ENCODE peak calls at places on chromosomes 4 and X, in ten cellular contexts. B is ovary, P is fibroblast of lung, T is AG04450, E is heart left ventricle, M is HCT116, S is esophagus squamous epithelium, A is endodermal cell, L is Panc1, W is colonic mucosa. J is an unnamed sample.

GRCh38 chr4:26303008-26303407 is 17.8 kb upstream of the RBPJ start:
- DNase-seq in B (no peak), P (no peak), T (no peak), E (no peak), M (no peak), S (no peak), A (no peak), L (no peak), W (no peak), J (no peak)

GRCh38 chr4:41156574-41156973 is 57.8 kb downstream of the APBB2 start:
- DNase-seq in B (no peak), P (peak), T (no peak), E (no peak), M (peak), S (no peak), A (no peak), L (no peak), W (no peak), J (no peak)

GRCh38 chr4:76558391-76559235 is 123.6 kb downstream of the SHROOM3 start:
- DNase-seq in B (no peak), P (no peak), T (no peak), E (no peak), M (no peak), S (no peak), A (no peak), L (no peak), W (no peak), J (no peak)

GRCh38 chr4:132619968-132620367 is 529.1 kb upstream of the PCDH10 start:
- DNase-seq in B (no peak), P (no peak), T (no peak), E (no peak), M (no peak), S (no peak), A (no peak), L (no peak), W (no peak), J (no peak)

GRCh38 chr4:152304220-152304619 is 231.7 kb downstream of the FBXW7 start:
- DNase-seq in B (no peak), P (no peak), T (no peak), E (no peak), M (no peak), S (no peak), A (no peak), L (no peak), W (no peak), J (no peak)

GRCh38 chr4:82402196-82402775 is 28.0 kb downstream of the HNRNPDL start:
- DNase-seq in B (no peak), P (no peak), T (no peak), E (no peak), M (no peak), S (no peak), A (no peak), L (no peak), W (no peak), J (no peak)

GRCh38 chr4:132642196-132642817 is 506.8 kb upstream of the PCDH10 start:
- DNase-seq in B (no peak), P (peak), T (peak), E (no peak), M (peak), S (no peak), A (peak), L (peak), W (no peak), J (no peak)

GRCh38 chr4:23728393-23728792 is 161.5 kb downstream of the PPARGC1A start:
- DNase-seq in B (no peak), P (peak), T (peak), E (no peak), M (no peak), S (no peak), A (no peak), L (peak), W (no peak), J (peak)

GRCh38 chrX:65528705-65529340 is 5.8 kb downstream of the LAS1L start:
- DNase-seq in B (peak), P (peak), T (no peak), E (peak), M (no peak), S (no peak), A (peak), L (peak), W (peak), J (no peak)

GRCh38 chr4:168527560-168527959 is 30.7 kb downstream of the PALLD start:
- DNase-seq in B (no peak), P (no peak), T (no peak), E (no peak), M (no peak), S (no peak), A (no peak), L (no peak), W (no peak), J (no peak)

GRCh38 chr4:153156263-153156662 is 48.0 kb upstream of the TRIM2 start:
- DNase-seq in B (no peak), P (no peak), T (no peak), E (no peak), M (no peak), S (no peak), A (peak), L (no peak), W (no peak), J (no peak)

GRCh38 chrX:69107231-69107739 is 58.0 kb downstream of the PJA1 start:
- DNase-seq in B (peak), P (no peak), T (no peak), E (no peak), M (no peak), S (no peak), A (peak), L (no peak), W (no peak), J (no peak)

GRCh38 chrX:49040376-49040955 is 2.7 kb downstream of the TFE3 start:
- DNase-seq in B (peak), P (peak), T (no peak), E (no peak), M (no peak), S (no peak), A (no peak), L (no peak), W (no peak), J (no peak)

GRCh38 chr4:42293967-42294822 is 103.1 kb upstream of the SHISA3 start:
- DNase-seq in B (no peak), P (no peak), T (no peak), E (no peak), M (no peak), S (no peak), A (peak), L (no peak), W (no peak), J (no peak)

GRCh38 chr4:139015269-139015947 is at the start of gene NOCT:
- DNase-seq in B (peak), P (peak), T (peak), E (peak), M (peak), S (peak), A (peak), L (no peak), W (peak), J (peak)

GRCh38 chr4:69070590-69070989 is 25.7 kb upstream of the UGT2B7 start:
- DNase-seq in B (no peak), P (no peak), T (no peak), E (no peak), M (no peak), S (no peak), A (no peak), L (no peak), W (no peak), J (no peak)

GRCh38 chr4:99811850-99812249 is 4.8 kb upstream of the DAPP1 start:
- DNase-seq in B (no peak), P (peak), T (no peak), E (no peak), M (peak), S (no peak), A (peak), L (peak), W (peak), J (no peak)

GRCh38 chrX:67353651-67354370 is 190.0 kb upstream of the AR start:
- DNase-seq in B (no peak), P (no peak), T (no peak), E (no peak), M (no peak), S (no peak), A (no peak), L (no peak), W (no peak), J (no peak)

GRCh38 chr4:170875868-170876267 is 786.1 kb upstream of the AADAT start:
- DNase-seq in B (no peak), P (no peak), T (no peak), E (no peak), M (peak), S (no peak), A (no peak), L (no peak), W (no peak), J (no peak)

GRCh38 chr4:87151730-87152129 is 68.7 kb downstream of the KLHL8 start:
- DNase-seq in B (no peak), P (no peak), T (no peak), E (no peak), M (no peak), S (no peak), A (no peak), L (no peak), W (no peak), J (no peak)

GRCh38 chr4:76779740-76780459 is 118.0 kb downstream of the SOWAHB start:
- DNase-seq in B (no peak), P (peak), T (peak), E (no peak), M (no peak), S (no peak), A (peak), L (no peak), W (no peak), J (no peak)

GRCh38 chr4:137631605-137632004 is 99.3 kb upstream of the PCDH18 start:
- DNase-seq in B (no peak), P (no peak), T (no peak), E (no peak), M (no peak), S (no peak), A (no peak), L (no peak), W (no peak), J (no peak)

GRCh38 chr4:6840062-6840976 is 57.8 kb downstream of the KIAA0232 start:
- DNase-seq in B (no peak), P (peak), T (no peak), E (peak), M (no peak), S (no peak), A (no peak), L (no peak), W (no peak), J (no peak)

GRCh38 chr4:161585011-161585410 is 578.8 kb downstream of the FSTL5 start:
- DNase-seq in B (no peak), P (no peak), T (no peak), E (no peak), M (no peak), S (no peak), A (peak), L (no peak), W (no peak), J (no peak)

GRCh38 chr4:5036239-5036638 is 15.0 kb upstream of the STK32B start:
- DNase-seq in B (no peak), P (no peak), T (peak), E (no peak), M (no peak), S (no peak), A (no peak), L (no peak), W (no peak), J (no peak)

GRCh38 chr4:54626113-54626512 is 31.6 kb upstream of the KIT start:
- DNase-seq in B (peak), P (no peak), T (no peak), E (no peak), M (no peak), S (no peak), A (no peak), L (no peak), W (no peak), J (no peak)

GRCh38 chr4:175531405-175532091 is 280.5 kb downstream of the GPM6A start:
- DNase-seq in B (no peak), P (peak), T (peak), E (no peak), M (no peak), S (no peak), A (no peak), L (peak), W (no peak), J (no peak)

GRCh38 chr4:164596927-164597326 is 157.0 kb upstream of the SMIM31 start:
- DNase-seq in B (no peak), P (no peak), T (no peak), E (no peak), M (no peak), S (no peak), A (no peak), L (no peak), W (no peak), J (no peak)

GRCh38 chr4:126144838-126145237 is 830.1 kb downstream of the FAT4 start:
- DNase-seq in B (no peak), P (no peak), T (no peak), E (no peak), M (no peak), S (no peak), A (no peak), L (no peak), W (no peak), J (no peak)

GRCh38 chrX:11687157-11687556 is 21.4 kb upstream of the ARHGAP6 start:
- DNase-seq in B (no peak), P (no peak), T (no peak), E (no peak), M (no peak), S (no peak), A (no peak), L (no peak), W (no peak), J (no peak)

GRCh38 chr4:90317785-90318184 is 190.6 kb downstream of the CCSER1 start:
- DNase-seq in B (no peak), P (peak), T (peak), E (no peak), M (peak), S (no peak), A (no peak), L (peak), W (no peak), J (no peak)

GRCh38 chr4:3269105-3269927 is 20.4 kb downstream of the MSANTD1 start:
- DNase-seq in B (no peak), P (no peak), T (no peak), E (no peak), M (no peak), S (no peak), A (peak), L (no peak), W (peak), J (no peak)

GRCh38 chrX:150364347-150365050 is 1.4 kb downstream of the MAMLD1 start:
- DNase-seq in B (peak), P (peak), T (no peak), E (no peak), M (no peak), S (no peak), A (peak), L (no peak), W (peak), J (no peak)

GRCh38 chr4:72319596-72319995 is 249.4 kb downstream of the ADAMTS3 start:
- DNase-seq in B (no peak), P (no peak), T (peak), E (no peak), M (no peak), S (no peak), A (no peak), L (no peak), W (no peak), J (peak)

GRCh38 chr4:82900016-82900334 is 560 bp upstream of the THAP9 start:
- DNase-seq in B (no peak), P (no peak), T (no peak), E (no peak), M (no peak), S (no peak), A (no peak), L (peak), W (no peak), J (no peak)

GRCh38 chrX:54495814-54496516 is at the start of gene FGD1:
- DNase-seq in B (peak), P (peak), T (no peak), E (peak), M (no peak), S (no peak), A (peak), L (no peak), W (peak), J (no peak)

GRCh38 chrX:54494166-54494969 is 1.7 kb downstream of the FGD1 start:
- DNase-seq in B (no peak), P (peak), T (no peak), E (no peak), M (no peak), S (no peak), A (no peak), L (no peak), W (no peak), J (no peak)

GRCh38 chrX:54496517-54496852 is 451 bp upstream of the FGD1 start:
- DNase-seq in B (no peak), P (no peak), T (no peak), E (no peak), M (no peak), S (no peak), A (peak), L (no peak), W (no peak), J (no peak)

GRCh38 chrX:54494970-54495813 is 842 bp downstream of the FGD1 start:
- DNase-seq in B (no peak), P (peak), T (no peak), E (no peak), M (no peak), S (no peak), A (peak), L (no peak), W (no peak), J (no peak)

DNA sequence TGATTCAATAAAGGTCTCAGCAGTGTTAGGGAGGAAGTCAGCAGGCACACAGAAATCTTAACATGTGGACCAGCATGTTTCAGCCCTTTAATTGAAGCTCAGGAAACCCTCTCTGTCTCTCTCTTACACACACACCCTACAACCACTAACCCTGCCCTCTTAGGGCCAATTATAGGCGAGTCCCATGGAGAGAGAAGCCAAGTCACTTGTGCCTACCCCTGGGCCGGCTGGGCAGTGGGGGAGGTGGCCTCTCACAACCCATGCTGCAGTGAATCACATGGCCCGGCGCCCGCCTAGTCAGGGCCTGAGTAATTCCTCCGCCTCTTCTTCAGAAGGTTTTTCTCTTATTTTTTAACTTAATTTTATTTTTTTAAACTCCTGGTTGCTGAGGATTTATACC is 3.7 kb downstream of the FGD1 start:
- DNase-seq in B (peak), P (peak), T (no peak), E (peak), M (no peak), S (no peak), A (no peak), L (no peak), W (no peak), J (no peak)
- H3K27ac ChIP-seq in B (no peak), P (peak), T (peak), E (no peak), M (no peak), S (no peak), A (no peak), L (no peak), W (no peak), J (peak)

GRCh38 chr4:144670776-144671175 is 24.8 kb downstream of the HHIP start:
- DNase-seq in B (no peak), P (no peak), T (no peak), E (no peak), M (no peak), S (no peak), A (no peak), L (no peak), W (no peak), J (no peak)

GRCh38 chr4:144663852-144664488 is 18.0 kb downstream of the HHIP start:
- DNase-seq in B (no peak), P (no peak), T (no peak), E (no peak), M (no peak), S (no peak), A (no peak), L (no peak), W (no peak), J (no peak)

GRCh38 chr4:144667500-144667899 is 21.5 kb downstream of the HHIP start:
- DNase-seq in B (no peak), P (no peak), T (no peak), E (no peak), M (no peak), S (no peak), A (no peak), L (no peak), W (no peak), J (no peak)

GRCh38 chr4:144666539-144667175 is 20.7 kb downstream of the HHIP start:
- DNase-seq in B (no peak), P (peak), T (no peak), E (no peak), M (peak), S (no peak), A (no peak), L (no peak), W (no peak), J (no peak)
- H3K27ac ChIP-seq in B (no peak), P (no peak), T (no peak), E (no peak), M (no peak), S (no peak), A (no peak), L (no peak), W (no peak), J (no peak)

GRCh38 chr4:47914219-47914925 is at the start of gene NFXL1:
- DNase-seq in B (peak), P (peak), T (peak), E (peak), M (peak), S (peak), A (peak), L (peak), W (peak), J (peak)
- H3K27ac ChIP-seq in B (peak), P (peak), T (peak), E (peak), M (peak), S (peak), A (peak), L (peak), W (peak), J (peak)

GRCh38 chr4:88378691-88379559 is at the start of gene HERC6:
- DNase-seq in B (peak), P (peak), T (peak), E (peak), M (peak), S (peak), A (peak), L (peak), W (peak), J (peak)
- H3K27ac ChIP-seq in B (peak), P (peak), T (peak), E (peak), M (peak), S (peak), A (no peak), L (peak), W (peak), J (peak)

GRCh38 chr4:140809671-140810070 is 53.5 kb upstream of the TBC1D9 start:
- DNase-seq in B (no peak), P (no peak), T (no peak), E (no peak), M (no peak), S (no peak), A (no peak), L (no peak), W (no peak), J (no peak)

GRCh38 chr4:140805293-140805692 is 49.1 kb upstream of the TBC1D9 start:
- DNase-seq in B (no peak), P (no peak), T (no peak), E (no peak), M (no peak), S (no peak), A (no peak), L (no peak), W (no peak), J (no peak)

GRCh38 chr4:140806175-140806574 is 50.0 kb upstream of the TBC1D9 start:
- DNase-seq in B (no peak), P (no peak), T (no peak), E (no peak), M (no peak), S (no peak), A (no peak), L (no peak), W (no peak), J (no peak)

GRCh38 chr4:140811429-140811828 is 55.2 kb upstream of the TBC1D9 start:
- DNase-seq in B (no peak), P (no peak), T (no peak), E (no peak), M (no peak), S (no peak), A (no peak), L (no peak), W (no peak), J (no peak)

GRCh38 chr4:140807491-140808257 is 51.5 kb upstream of the TBC1D9 start:
- DNase-seq in B (no peak), P (peak), T (peak), E (no peak), M (no peak), S (no peak), A (no peak), L (no peak), W (no peak), J (no peak)
- H3K27ac ChIP-seq in B (peak), P (no peak), T (no peak), E (no peak), M (no peak), S (no peak), A (no peak), L (no peak), W (peak), J (no peak)

GRCh38 chr4:1155314-1155713 is 17.1 kb downstream of the SPON2 start:
- DNase-seq in B (no peak), P (no peak), T (no peak), E (no peak), M (no peak), S (no peak), A (no peak), L (no peak), W (no peak), J (no peak)
- H3K27ac ChIP-seq in B (no peak), P (no peak), T (no peak), E (no peak), M (no peak), S (no peak), A (no peak), L (no peak), W (no peak), J (no peak)

J was measured in epithelial cell of prostate.